ENCODE peak calls at places on chromosomes 3 and 15, in four cellular contexts. D is HEK293T, P is HepG2, A is K562. N is an unnamed sample.

GRCh38 chr3:107598926-107599754 is 76.4 kb downstream of the BBX start:
- DNase-seq in A (no peak), P (peak; percentile 65), D (peak; percentile 26), N (peak; percentile 47)

GRCh38 chr3:136624894-136625815 is 127.0 kb downstream of the STAG1 start:
- DNase-seq in A (no peak), D (no peak), P (peak; percentile 90), N (no peak)

GRCh38 chr15:35427091-35427490 is 118.9 kb downstream of the DPH6 start:
- DNase-seq in A (no peak), D (no peak), P (no peak), N (no peak)

GRCh38 chr3:98732239-98733054 is 30.7 kb upstream of the ST3GAL6 start:
- DNase-seq in D (peak; percentile 54), P (peak; percentile 82), A (no peak), N (peak; percentile 65)

GRCh38 chr3:134211797-134212196 is 38.9 kb downstream of the RYK start:
- DNase-seq in D (peak; percentile 54), P (peak; percentile 15), A (peak; percentile 19), N (peak; percentile 55)

GRCh38 chr3:97996988-97997387 is 24.8 kb upstream of the RIOX2 start:
- DNase-seq in A (no peak), D (no peak), P (no peak), N (no peak)

GRCh38 chr15:48522123-48522522 is 123.4 kb downstream of the FBN1 start:
- DNase-seq in D (no peak), A (no peak), P (no peak), N (no peak)

GRCh38 chr3:20503394-20504082 is 317.5 kb upstream of the SGO1 start:
- DNase-seq in P (no peak), A (no peak), D (no peak), N (no peak)

GRCh38 chr3:94972066-94972465 is 909.2 kb downstream of the NSUN3 start:
- DNase-seq in A (no peak), D (no peak), P (no peak), N (no peak)

GRCh38 chr3:20417390-20417789 is 231.4 kb upstream of the SGO1 start:
- DNase-seq in P (no peak), D (no peak), A (no peak), N (no peak)

GRCh38 chr15:89226359-89227221 is 5.2 kb upstream of the RLBP1 start:
- DNase-seq in P (peak; percentile 50), A (peak; percentile 42), D (no peak), N (no peak)

GRCh38 chr15:95557226-95558046 is 773.1 kb upstream of the NR2F2 start:
- DNase-seq in P (peak; percentile 1), D (peak; percentile 55), A (peak; percentile 54), N (no peak)

GRCh38 chr3:4805662-4806061 is 173.6 kb upstream of the BHLHE40 start:
- DNase-seq in P (no peak), D (no peak), A (no peak), N (no peak)

GRCh38 chr3:104849070-104849469 is 517.6 kb upstream of the ALCAM start:
- DNase-seq in D (no peak), P (no peak), A (no peak), N (no peak)

GRCh38 chr3:140942221-140943104 is 827 bp downstream of the SLC25A36 start:
- DNase-seq in D (peak; percentile 65), A (peak; percentile 32), P (peak; percentile 37), N (peak; percentile 79)

GRCh38 chr15:84827246-84827645 is 10.1 kb downstream of the ALPK3 start:
- DNase-seq in A (no peak), P (no peak), D (no peak), N (no peak)

GRCh38 chr15:60535743-60536142 is 56.8 kb upstream of the ICE2 start:
- DNase-seq in D (no peak), A (no peak), P (no peak), N (no peak)

GRCh38 chr3:138296639-138297038 is 33.0 kb downstream of the NME9 start:
- DNase-seq in D (no peak), P (no peak), A (no peak), N (no peak)

GRCh38 chr15:61653110-61653509 is 407.1 kb downstream of the VPS13C start:
- DNase-seq in P (no peak), D (no peak), A (no peak), N (no peak)

GRCh38 chr3:144708437-144708836 is 736.8 kb downstream of the DIPK2A start:
- DNase-seq in A (no peak), D (no peak), P (no peak), N (no peak)

GRCh38 chr3:120064641-120065040 is 29.6 kb downstream of the GSK3B start:
- DNase-seq in P (no peak), D (no peak), A (no peak), N (no peak)

GRCh38 chr3:101938262-101938847 is 89.0 kb downstream of the NFKBIZ start:
- DNase-seq in A (no peak), D (no peak), P (no peak), N (no peak)

GRCh38 chr3:45929042-45929679 is 14.1 kb upstream of the CXCR6 start:
- DNase-seq in P (peak; percentile 12), D (peak; percentile 56), A (peak; percentile 80), N (peak; percentile 60)

GRCh38 chr15:68774521-68775293 is 46.0 kb downstream of the ANP32A start:
- DNase-seq in D (no peak), P (no peak), A (no peak), N (no peak)

GRCh38 chr3:5294360-5294759 is 106.9 kb downstream of the EDEM1 start:
- DNase-seq in D (no peak), A (no peak), P (no peak), N (no peak)

GRCh38 chr3:109127533-109127932 is 9.0 kb upstream of the C3orf85 start:
- DNase-seq in P (no peak), D (no peak), A (no peak), N (no peak)

GRCh38 chr3:8768364-8769087 is 887 bp downstream of the OXTR start:
- DNase-seq in A (no peak), D (no peak), P (no peak), N (peak; percentile 39)

GRCh38 chr15:98599911-98600685 is 48.2 kb upstream of the IGF1R start:
- DNase-seq in D (no peak), P (no peak), A (no peak), N (peak; percentile 31)

GRCh38 chr3:194069421-194070219 is 66.3 kb upstream of the HES1 start:
- DNase-seq in D (no peak), P (peak; percentile 74), A (no peak), N (no peak)

GRCh38 chr3:177448987-177449975 is 252.0 kb upstream of the TBL1XR1 start:
- DNase-seq in P (peak; percentile 58), D (no peak), A (no peak), N (no peak)

GRCh38 chr3:72938471-72939265 is 50.8 kb downstream of the GXYLT2 start:
- DNase-seq in A (peak; percentile 29), D (peak; percentile 63), P (peak; percentile 81), N (no peak)

GRCh38 chr3:192861972-192862371 is 55.7 kb downstream of the MB21D2 start:
- DNase-seq in A (no peak), P (no peak), D (no peak), N (no peak)

GRCh38 chr3:171878441-171879225 is 35.5 kb downstream of the TMEM212 start:
- DNase-seq in A (no peak), P (peak; percentile 33), D (peak; percentile 40), N (no peak)

GRCh38 chr15:53918180-53919079 is 59.8 kb upstream of the UNC13C start:
- DNase-seq in A (no peak), D (no peak), P (peak; percentile 27), N (no peak)

GRCh38 chr3:124780767-124781485 is 50.7 kb downstream of the UMPS start:
- DNase-seq in P (no peak), D (no peak), A (no peak), N (no peak)

GRCh38 chr15:58924326-58924725 is 9.2 kb downstream of the SLTM start:
- DNase-seq in P (no peak), D (no peak), A (no peak), N (no peak)

GRCh38 chr3:105367063-105367405 is 325 bp downstream of the ALCAM start:
- DNase-seq in P (no peak), A (no peak), D (peak; percentile 14), N (peak; percentile 49)

GRCh38 chr3:13282528-13282985 is 137.6 kb downstream of the NUP210 start:
- DNase-seq in D (peak; percentile 63), P (no peak), A (peak; percentile 75), N (peak; percentile 48)

GRCh38 chr15:64892850-64893403 is 18.8 kb upstream of the ANKDD1A start:
- DNase-seq in P (no peak), A (no peak), D (no peak), N (no peak)

DNA sequence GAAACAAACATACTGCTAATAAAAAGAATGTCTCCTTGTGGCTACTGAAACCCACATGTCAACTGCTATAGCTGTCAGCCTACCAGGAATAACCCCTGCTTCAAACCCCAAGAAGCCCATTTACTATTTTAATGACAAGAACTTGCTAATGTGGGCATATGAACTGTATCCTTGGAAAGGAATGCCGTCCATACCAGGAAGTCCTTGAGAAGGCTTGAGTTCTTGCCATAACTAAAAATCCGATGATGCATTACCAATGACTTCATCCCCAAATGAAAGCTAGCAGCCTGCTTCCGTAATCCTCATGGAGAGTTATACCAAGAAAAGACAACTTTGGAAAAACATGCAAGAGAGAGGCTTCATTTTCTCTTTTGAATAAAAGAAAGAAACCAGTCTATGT is 34.8 kb downstream of the MINDY4B start:
- DNase-seq in D (no peak), A (no peak), P (no peak), N (no peak)
- TF ChIP-seq ELF4 in D (no peak), A (no peak), P (no peak), N (no peak)

GRCh38 chr3:126342991-126343661 is 14.1 kb downstream of the KLF15 start:
- DNase-seq in P (peak; percentile 41), D (peak; percentile 23), A (peak; percentile 48), N (peak; percentile 47)
- TF ChIP-seq ELF4 in P (no peak), D (no peak), A (no peak), N (no peak)

GRCh38 chr3:159417761-159418160 is 570.9 kb upstream of the IL12A start:
- DNase-seq in D (no peak), A (no peak), P (no peak), N (no peak)
- TF ChIP-seq ELF4 in D (no peak), A (no peak), P (no peak), N (no peak)

GRCh38 chr3:196412704-196413103 is 19.5 kb downstream of the UBXN7 start:
- DNase-seq in A (no peak), P (no peak), D (no peak), N (no peak)

GRCh38 chr3:196408565-196409300 is 23.5 kb downstream of the UBXN7 start:
- DNase-seq in P (no peak), A (peak; percentile 32), D (no peak), N (no peak)

GRCh38 chr3:196409409-196409808 is 22.8 kb downstream of the UBXN7 start:
- DNase-seq in A (no peak), D (no peak), P (no peak), N (no peak)

DNA sequence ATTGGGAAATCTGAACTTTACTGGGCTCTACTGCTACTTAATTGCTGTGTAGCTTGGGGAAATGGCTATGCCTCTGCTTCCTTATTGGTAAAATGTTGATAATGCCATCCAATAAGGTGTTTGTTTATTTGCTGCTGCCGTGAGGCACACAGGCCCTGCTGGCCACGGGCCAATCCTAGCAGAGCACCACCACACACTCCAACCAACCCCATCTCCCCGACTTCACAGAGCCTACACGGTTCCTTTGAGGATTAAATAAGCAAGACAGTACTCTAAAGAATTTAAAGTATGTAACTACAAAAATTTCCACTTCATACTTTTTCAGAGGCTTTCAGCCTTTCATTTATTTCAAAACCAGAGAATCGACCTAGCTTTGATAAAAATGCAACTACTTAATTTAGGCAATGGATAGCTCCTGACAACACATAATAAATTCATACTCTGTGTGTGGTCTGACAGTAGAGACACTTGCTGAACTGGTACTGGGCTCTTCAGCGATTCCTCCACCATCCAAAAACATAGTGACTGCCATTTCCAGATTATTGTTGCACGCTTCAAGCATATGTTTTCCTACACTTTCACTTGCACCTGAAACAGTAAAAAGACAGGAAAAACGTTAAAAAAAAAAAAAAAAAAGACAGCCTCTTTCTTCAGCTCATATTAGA is 25.3 kb downstream of the UBXN7 start:
- DNase-seq in P (no peak), A (no peak), D (no peak), N (no peak)
- TF ChIP-seq ELF4 in P (no peak), A (no peak), D (no peak), N (no peak)